ENCODE peak calls at places on chromosomes 11 and 22, in four cellular contexts. H, B, E and M are unnamed samples.

GRCh38 chr11:127919206-127920000 is 668.0 kb downstream of the ETS1 start:
- DNase-seq in H (no peak), B (no peak), E (no peak), M (no peak)

GRCh38 chr11:12756101-12756500 is 81.9 kb downstream of the TEAD1 start:
- DNase-seq in B (no peak), H (no peak), E (no peak), M (no peak)

GRCh38 chr11:129620705-129621104 is 194.9 kb upstream of the TMEM45B start:
- DNase-seq in H (no peak), B (no peak), E (no peak), M (no peak)

GRCh38 chr11:122101625-122102291 is 14.3 kb downstream of the BLID start:
- DNase-seq in B (peak), H (no peak), E (no peak), M (peak)

GRCh38 chr11:115170133-115170815 is 333.9 kb downstream of the CADM1 start:
- DNase-seq in B (peak), E (no peak), H (peak), M (no peak)

GRCh38 chr11:107770546-107770945 is 58.7 kb upstream of the SLN start:
- DNase-seq in E (no peak), H (no peak), B (no peak), M (peak)

GRCh38 chr22:17781319-17782031 is 7.2 kb upstream of the BID start:
- DNase-seq in H (no peak), B (peak), E (peak), M (no peak)

GRCh38 chr11:126968915-126969314 is 31.7 kb downstream of the KIRREL3 start:
- DNase-seq in H (peak), B (no peak), E (no peak), M (peak)

GRCh38 chr11:73186886-73187285 is 31.2 kb upstream of the P2RY2 start:
- DNase-seq in E (no peak), B (no peak), H (no peak), M (no peak)

GRCh38 chr11:73406619-73407018 is 30.4 kb downstream of the RELT start:
- DNase-seq in H (no peak), B (no peak), E (no peak), M (no peak)

GRCh38 chr22:16824718-16825687 is at the start of gene XKR3:
- DNase-seq in E (peak), H (no peak), B (no peak), M (no peak)

GRCh38 chr11:68976095-68976494 is 4.7 kb downstream of the MRGPRD start:
- DNase-seq in B (no peak), E (no peak), H (no peak), M (no peak)

GRCh38 chr22:26770624-26771023 is 113.2 kb downstream of the MIAT start:
- DNase-seq in H (no peak), E (no peak), B (no peak), M (no peak)

GRCh38 chr22:39388261-39389011 is 11.1 kb upstream of the TAB1 start:
- DNase-seq in H (peak), B (peak), E (no peak), M (peak)

DNA sequence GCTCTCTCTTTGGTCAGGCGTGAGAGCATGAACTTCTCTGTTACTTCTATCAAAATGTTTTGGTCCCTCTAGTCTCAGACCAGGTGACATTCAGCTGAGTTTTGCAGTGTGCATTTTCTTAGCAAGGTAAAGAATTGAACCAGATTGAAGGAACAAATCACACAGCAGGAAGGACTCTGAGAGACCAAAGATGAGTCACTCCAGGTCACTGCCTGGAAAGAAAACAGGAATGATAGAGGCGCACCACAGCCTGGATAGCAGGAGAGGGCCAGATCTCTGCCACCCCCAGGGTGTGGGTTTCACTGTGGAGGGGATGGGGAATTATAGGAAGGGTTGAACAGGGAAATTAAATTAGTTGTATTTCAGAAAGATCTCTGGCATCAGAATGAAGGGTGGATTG is 788.3 kb downstream of the NTM start:
- DNase-seq in H (no peak), B (no peak), E (no peak), M (no peak)
- TF ChIP-seq KDM1A in H (no peak), B (no peak), E (no peak), M (no peak)

GRCh38 chr22:46105494-46106278 is 44.6 kb upstream of the PPARA start:
- DNase-seq in B (peak), H (no peak), E (no peak), M (no peak)
- H3K9ac ChIP-seq in B (peak), H (no peak), E (no peak), M (no peak)

GRCh38 chr11:117279711-117280376 is 11.3 kb upstream of the BACE1-AS start:
- DNase-seq in H (no peak), E (no peak), B (no peak), M (no peak)

GRCh38 chr11:117284053-117284452 is 7.1 kb upstream of the BACE1-AS start:
- DNase-seq in E (no peak), B (no peak), H (no peak), M (no peak)

GRCh38 chr11:117282956-117283355 is 8.2 kb upstream of the BACE1-AS start:
- DNase-seq in B (no peak), E (no peak), H (no peak), M (no peak)

GRCh38 chr11:117281159-117281558 is 10.0 kb upstream of the BACE1-AS start:
- DNase-seq in B (no peak), E (no peak), H (no peak), M (no peak)

DNA sequence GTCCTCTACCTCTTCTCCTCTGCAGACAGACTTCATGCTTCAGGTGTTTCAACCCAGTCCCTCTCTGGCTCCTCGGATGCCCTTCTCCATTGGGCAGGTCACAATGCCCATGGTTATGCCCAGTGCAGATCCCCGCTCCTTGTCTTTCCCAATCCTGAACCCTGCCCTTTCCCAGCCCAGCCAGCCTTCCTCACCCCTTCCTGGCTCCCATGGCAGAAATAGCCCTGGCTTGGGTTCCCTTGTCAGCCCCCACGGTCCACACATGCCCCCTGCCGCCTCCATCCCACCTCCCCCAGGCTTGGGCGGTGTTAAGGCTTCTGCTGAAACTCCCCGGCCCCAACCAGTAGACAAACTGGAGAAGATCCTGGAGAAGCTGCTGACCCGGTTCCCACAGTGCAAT is 9.3 kb upstream of the BACE1-AS start:
- DNase-seq in H (no peak), E (no peak), B (no peak), M (no peak)
- TF ChIP-seq KDM1A in H (no peak), E (no peak), B (no peak), M (no peak)

GRCh38 chr22:49633010-49633324 is 194.7 kb downstream of the BRD1 start:
- DNase-seq in H (no peak), B (no peak), E (no peak), M (no peak)
- H3K9ac ChIP-seq in H (no peak), B (no peak), E (no peak), M (no peak)